ENCODE peak calls at places on chromosome 13, in four cellular contexts. One of them, this sample, is unnamed.

GRCh38 chr13:108609353-108609752 is 20.1 kb upstream of the MYO16 start:
- DNase-seq in colonic mucosa: no peak
- DNase-seq in Peyer's patch: no peak
- DNase-seq in fibroblast of lung: peak; percentile 2
- DNase-seq in this sample: peak; percentile 1

GRCh38 chr13:99481357-99481756 is 19.9 kb upstream of the TM9SF2 start:
- DNase-seq in colonic mucosa: no peak
- DNase-seq in Peyer's patch: no peak
- DNase-seq in fibroblast of lung: no peak
- DNase-seq in this sample: no peak

GRCh38 chr13:106349080-106349841 is 186.2 kb downstream of the EFNB2 start:
- DNase-seq in colonic mucosa: peak; percentile 73
- DNase-seq in Peyer's patch: no peak
- DNase-seq in fibroblast of lung: peak; percentile 71
- DNase-seq in this sample: no peak

GRCh38 chr13:84645196-84646071 is 763.2 kb upstream of the SLITRK1 start:
- DNase-seq in colonic mucosa: no peak
- DNase-seq in Peyer's patch: no peak
- DNase-seq in fibroblast of lung: peak; percentile 92
- DNase-seq in this sample: no peak

GRCh38 chr13:37701972-37702371 is 103.4 kb upstream of the POSTN start:
- DNase-seq in colonic mucosa: no peak
- DNase-seq in Peyer's patch: no peak
- DNase-seq in fibroblast of lung: peak; percentile 94
- DNase-seq in this sample: peak; percentile 96

GRCh38 chr13:92175330-92175729 is 776.9 kb downstream of the GPC5 start:
- DNase-seq in colonic mucosa: peak; percentile 20
- DNase-seq in Peyer's patch: no peak
- DNase-seq in fibroblast of lung: peak; percentile 80
- DNase-seq in this sample: peak; percentile 23

GRCh38 chr13:58994778-58995177 is 1169.0 kb downstream of the DIAPH3 start:
- DNase-seq in colonic mucosa: no peak
- DNase-seq in Peyer's patch: no peak
- DNase-seq in fibroblast of lung: peak; percentile 11
- DNase-seq in this sample: no peak

GRCh38 chr13:25423831-25424230 is 52.1 kb downstream of the ATP8A2 start:
- DNase-seq in colonic mucosa: no peak
- DNase-seq in Peyer's patch: no peak
- DNase-seq in fibroblast of lung: no peak
- DNase-seq in this sample: no peak

GRCh38 chr13:32650705-32651311 is 64.6 kb downstream of the PDS5B start:
- DNase-seq in colonic mucosa: peak; percentile 62
- DNase-seq in Peyer's patch: peak; percentile 65
- DNase-seq in fibroblast of lung: peak; percentile 59
- DNase-seq in this sample: peak; percentile 51

GRCh38 chr13:56528040-56528760 is 612.5 kb upstream of the PRR20A start:
- DNase-seq in colonic mucosa: no peak
- DNase-seq in Peyer's patch: no peak
- DNase-seq in fibroblast of lung: no peak
- DNase-seq in this sample: no peak

GRCh38 chr13:107351305-107351704 is 783.4 kb upstream of the ARGLU1 start:
- DNase-seq in colonic mucosa: no peak
- DNase-seq in Peyer's patch: no peak
- DNase-seq in fibroblast of lung: peak; percentile 43
- DNase-seq in this sample: no peak

GRCh38 chr13:27979001-27979643 is 9.4 kb downstream of the URAD start:
- DNase-seq in colonic mucosa: peak; percentile 29
- DNase-seq in Peyer's patch: no peak
- DNase-seq in fibroblast of lung: no peak
- DNase-seq in this sample: no peak

GRCh38 chr13:48194392-48194754 is 38.6 kb upstream of the ITM2B start:
- DNase-seq in colonic mucosa: no peak
- DNase-seq in Peyer's patch: no peak
- DNase-seq in fibroblast of lung: peak; percentile 8
- DNase-seq in this sample: no peak

GRCh38 chr13:23744315-23744714 is 144.9 kb downstream of the MIPEP start:
- DNase-seq in colonic mucosa: no peak
- DNase-seq in Peyer's patch: no peak
- DNase-seq in fibroblast of lung: no peak
- DNase-seq in this sample: no peak
- H3K4me3 ChIP-seq in colonic mucosa: no peak overlapping the region
- H3K4me3 ChIP-seq in Peyer's patch: no peak overlapping the region
- H3K4me3 ChIP-seq in fibroblast of lung: no peak overlapping the region
- H3K4me3 ChIP-seq in this sample: no peak overlapping the region

GRCh38 chr13:111114362-111115050 is 604 bp upstream of the ARHGEF7 start:
- DNase-seq in colonic mucosa: no peak
- DNase-seq in Peyer's patch: no peak
- DNase-seq in fibroblast of lung: peak; percentile 43
- DNase-seq in this sample: no peak
- H3K4me3 ChIP-seq in colonic mucosa: peak overlapping the region; percentile 49
- H3K4me3 ChIP-seq in Peyer's patch: peak overlapping the region; percentile 37
- H3K4me3 ChIP-seq in fibroblast of lung: peak overlapping the region; percentile 50
- H3K4me3 ChIP-seq in this sample: peak overlapping the region; percentile 51

DNA sequence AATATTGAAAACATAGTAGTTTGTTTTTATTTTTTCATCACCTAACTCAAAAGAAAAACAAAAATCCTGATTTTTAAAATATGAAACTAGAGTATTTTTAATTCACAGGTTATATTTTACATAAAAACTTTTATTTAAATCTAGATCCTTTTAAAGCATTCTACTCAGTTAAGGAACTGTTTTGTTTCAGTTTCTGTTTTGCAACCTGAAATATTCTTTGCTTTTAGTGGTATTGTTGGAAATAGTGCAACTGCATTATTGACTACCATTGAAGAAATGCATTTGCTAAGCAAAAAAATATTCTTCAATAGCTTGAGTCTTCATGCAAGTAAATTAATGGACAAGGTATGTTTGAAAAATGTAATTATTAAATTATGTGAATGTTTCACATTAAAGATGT is 43.8 kb downstream of the COG6 start:
- DNase-seq in colonic mucosa: no peak
- DNase-seq in Peyer's patch: no peak
- DNase-seq in fibroblast of lung: no peak
- DNase-seq in this sample: no peak
- H3K4me3 ChIP-seq in colonic mucosa: no peak overlapping the region
- H3K4me3 ChIP-seq in Peyer's patch: no peak overlapping the region
- H3K4me3 ChIP-seq in fibroblast of lung: no peak overlapping the region
- H3K4me3 ChIP-seq in this sample: no peak overlapping the region

GRCh38 chr13:79194727-79195126 is 211.3 kb downstream of the RBM26 start:
- DNase-seq in colonic mucosa: no peak
- DNase-seq in Peyer's patch: peak; percentile 21
- DNase-seq in fibroblast of lung: no peak
- DNase-seq in this sample: no peak
- H3K4me3 ChIP-seq in colonic mucosa: no peak overlapping the region
- H3K4me3 ChIP-seq in Peyer's patch: no peak overlapping the region
- H3K4me3 ChIP-seq in fibroblast of lung: no peak overlapping the region
- H3K4me3 ChIP-seq in this sample: no peak overlapping the region

GRCh38 chr13:34162545-34162936 is 344.6 kb downstream of the RFC3 start:
- DNase-seq in colonic mucosa: no peak
- DNase-seq in Peyer's patch: no peak
- DNase-seq in fibroblast of lung: peak; percentile 94
- DNase-seq in this sample: no peak
- H3K4me3 ChIP-seq in colonic mucosa: no peak overlapping the region
- H3K4me3 ChIP-seq in Peyer's patch: no peak overlapping the region
- H3K4me3 ChIP-seq in fibroblast of lung: no peak overlapping the region
- H3K4me3 ChIP-seq in this sample: no peak overlapping the region

This sample was measured in skeletal muscle cell.